ENCODE peak calls at places on chromosomes 2 and 18, in five cellular contexts. K, I, X, Z and B are unnamed samples.
A peak's percentile ranks its signal among the peaks of the same experiment; 100 is the strongest.

GRCh38 chr18:5058768-5059539 is 138.1 kb downstream of the AKAIN1 start:
- DNase-seq in K (no peak), I (no peak), X (no peak), Z (no peak), B (no peak)

GRCh38 chr2:31333046-31333445 is 81.5 kb downstream of the XDH start:
- DNase-seq in K (no peak), I (no peak), X (no peak), Z (no peak), B (no peak)

GRCh38 chr2:191604154-191604553 is 73.8 kb upstream of the NABP1 start:
- DNase-seq in K (no peak), I (no peak), X (no peak), Z (no peak), B (no peak)

GRCh38 chr2:2025803-2026202 is 281.5 kb upstream of the PXDN start:
- DNase-seq in K (no peak), I (no peak), X (no peak), Z (no peak), B (no peak)

GRCh38 chr2:25955869-25956535 is 26.3 kb downstream of the KIF3C start:
- DNase-seq in K (no peak), I (no peak), X (no peak), Z (no peak), B (no peak)

GRCh38 chr2:48199076-48199475 is 292.8 kb upstream of the FBXO11 start:
- DNase-seq in K (no peak), I (no peak), X (no peak), Z (no peak), B (no peak)

GRCh38 chr2:239429473-239430350 is 28.9 kb upstream of the HDAC4 start:
- DNase-seq in K (no peak), I (no peak), X (no peak), Z (no peak), B (no peak)

GRCh38 chr2:16155351-16156145 is 215.2 kb downstream of the MYCN start:
- DNase-seq in K (no peak), I (no peak), X (no peak), Z (no peak), B (no peak)

GRCh38 chr2:157227592-157227991 is 29.9 kb upstream of the GALNT5 start:
- DNase-seq in K (no peak), I (no peak), X (no peak), Z (no peak), B (no peak)

GRCh38 chr2:19360881-19361321 is 2.5 kb upstream of the OSR1 start:
- DNase-seq in K (no peak), I (no peak), X (no peak), Z (no peak), B (peak; percentile 38)

GRCh38 chr18:52694804-52695203 is 354.8 kb downstream of the DCC start:
- DNase-seq in K (no peak), I (no peak), X (no peak), Z (no peak), B (no peak)
- TF ChIP-seq CTCF in K (no peak), I (no peak), X (no peak), Z (no peak), B (no peak)

DNA sequence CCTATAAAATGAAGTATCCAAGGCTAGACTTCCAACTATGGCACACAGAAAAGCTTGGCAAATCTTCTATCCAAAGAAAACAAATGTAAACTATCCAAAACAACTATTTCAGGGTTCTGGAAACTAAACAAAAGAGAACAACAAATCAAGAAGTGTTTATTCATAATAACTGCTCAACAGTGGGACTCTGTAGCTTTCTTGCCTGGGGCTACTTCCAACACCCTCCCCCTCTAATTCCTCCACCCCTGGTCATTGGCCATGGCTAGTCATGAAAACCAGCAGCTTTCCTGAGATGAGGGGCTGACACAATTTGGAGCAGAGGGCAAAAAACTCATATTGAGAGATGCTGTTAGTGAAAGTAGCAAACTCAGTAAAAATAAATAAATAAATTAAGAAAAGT is 106.9 kb downstream of the EXOC6B start:
- DNase-seq in K (no peak), I (no peak), X (no peak), Z (no peak), B (no peak)
- H3K4me3 ChIP-seq in K (no peak overlapping the region), I (no peak overlapping the region), X (no peak overlapping the region), Z (no peak overlapping the region), B (no peak overlapping the region)

GRCh38 chr2:242088471-242089212 is 219.1 kb downstream of the RTP5 start:
- DNase-seq in K (peak; percentile 44), I (peak; percentile 92), X (peak; percentile 87), Z (peak; percentile 58), B (peak; percentile 96)

DNA sequence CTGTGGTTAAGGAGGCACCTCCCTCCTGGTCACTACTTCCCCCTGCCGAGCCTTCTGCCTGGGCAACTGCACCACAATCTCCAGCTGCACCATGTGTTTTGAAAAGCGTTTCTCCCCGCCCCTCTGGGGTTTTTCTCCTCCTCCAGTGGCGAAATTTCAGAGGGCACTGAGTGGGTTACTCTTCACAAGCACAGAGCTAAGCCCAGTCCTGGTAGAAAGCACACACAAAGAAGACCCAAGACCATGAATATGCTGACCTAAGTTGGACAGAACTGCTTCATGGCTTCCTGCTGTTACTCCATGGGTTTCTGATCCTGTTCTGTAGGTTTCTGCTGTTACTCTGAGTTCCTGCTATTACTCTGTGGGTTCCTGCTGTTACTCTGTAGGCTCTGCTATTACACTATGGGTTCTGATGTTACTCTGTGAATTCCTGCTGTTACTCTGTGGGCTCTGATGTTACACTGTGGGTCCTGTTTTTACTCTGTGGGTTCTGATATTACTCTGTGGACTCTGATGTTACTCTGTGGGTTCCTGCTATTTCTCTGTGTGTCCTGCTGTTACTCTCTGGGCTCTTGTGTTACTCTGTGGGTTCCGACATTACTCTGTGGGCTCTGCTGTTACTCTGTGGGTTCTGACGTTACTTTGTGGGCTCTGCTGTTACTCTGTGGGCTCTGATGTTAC is 216.6 kb downstream of the RTP5 start:
- DNase-seq in K (no peak), I (peak; percentile 55), X (peak; percentile 20), Z (no peak), B (no peak)
- TF ChIP-seq CTCF in K (no peak), I (no peak), X (no peak), Z (no peak), B (no peak)

DNA sequence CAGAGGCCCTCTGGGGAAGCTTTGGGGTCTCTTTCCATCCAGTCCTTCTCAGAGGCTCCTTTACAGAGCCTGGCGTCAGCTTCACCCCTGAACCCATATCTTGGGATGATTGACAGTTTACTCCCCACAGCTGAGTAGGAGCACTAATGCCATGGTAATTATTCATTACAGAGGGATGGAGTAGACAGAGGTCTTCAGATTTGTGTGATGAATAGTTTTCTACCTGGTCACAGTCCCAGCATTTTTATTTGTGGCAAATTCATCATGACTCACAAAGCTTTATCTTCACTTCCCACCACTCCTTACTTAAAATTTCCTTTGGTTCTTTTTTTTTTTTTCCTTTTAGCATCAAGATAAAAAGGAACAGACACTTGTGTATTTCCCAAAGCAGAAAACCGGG is 104.2 kb downstream of the CCDC85A start:
- DNase-seq in K (no peak), I (no peak), X (no peak), Z (peak; percentile 3), B (no peak)
- H3K4me3 ChIP-seq in K (no peak overlapping the region), I (no peak overlapping the region), X (no peak overlapping the region), Z (no peak overlapping the region), B (no peak overlapping the region)

GRCh38 chr2:105577762-105578161 is 166.9 kb upstream of the NCK2 start:
- DNase-seq in K (no peak), I (no peak), X (no peak), Z (no peak), B (no peak)

GRCh38 chr2:105582952-105583660 is 161.6 kb upstream of the NCK2 start:
- DNase-seq in K (no peak), I (no peak), X (no peak), Z (no peak), B (no peak)

GRCh38 chr2:105581568-105581944 is 163.2 kb upstream of the NCK2 start:
- DNase-seq in K (no peak), I (no peak), X (no peak), Z (no peak), B (no peak)

GRCh38 chr2:105578166-105578565 is 166.5 kb upstream of the NCK2 start:
- DNase-seq in K (no peak), I (no peak), X (no peak), Z (no peak), B (no peak)

DNA sequence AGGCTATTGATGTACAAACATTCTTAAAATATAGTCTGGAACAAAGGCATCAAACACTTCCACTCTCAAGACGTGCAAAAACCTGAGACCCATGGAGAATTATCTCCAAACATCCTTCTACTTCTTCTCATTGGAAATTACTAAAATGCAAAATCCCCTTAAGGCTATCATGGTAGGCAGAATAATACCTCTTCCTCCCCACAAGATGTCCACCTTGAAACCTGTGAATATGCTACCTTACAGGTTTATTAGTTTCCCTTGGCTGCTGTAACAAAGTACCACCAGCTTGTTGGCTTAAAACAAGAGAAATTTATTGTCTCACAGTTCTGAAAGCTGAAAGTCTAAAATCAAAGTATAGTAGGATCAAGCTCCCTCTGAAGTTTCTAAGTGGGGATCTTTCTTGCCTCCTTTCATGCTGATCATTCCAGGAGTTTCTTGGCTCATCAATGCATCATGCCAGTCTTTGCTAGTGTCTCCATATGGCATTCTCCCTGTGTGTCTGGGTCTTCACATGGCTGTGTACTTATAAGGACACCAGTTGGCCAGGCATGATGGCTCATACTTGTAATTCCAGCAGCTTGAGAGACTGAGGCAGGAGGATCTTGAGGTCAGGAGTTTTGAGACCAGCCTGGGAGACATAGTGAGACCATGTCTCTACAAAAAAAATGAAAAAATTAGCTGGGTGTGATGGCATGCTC is 163.7 kb upstream of the NCK2 start:
- DNase-seq in K (no peak), I (no peak), X (no peak), Z (no peak), B (no peak)
- TF ChIP-seq CTCF in K (no peak), I (no peak), X (no peak), Z (no peak), B (no peak)